ENCODE peak calls at places on chromosome 21, in seven cellular contexts. One of them, this sample, is unnamed.

GRCh38 chr21:15370576-15370975 is 305.8 kb upstream of the NRIP1 start:
- DNase-seq in CD8-positive, alpha-beta T cell: no peak
- DNase-seq in fibroblast of lung: no peak
- DNase-seq in GM23338: no peak
- DNase-seq in tibial nerve: no peak
- DNase-seq in psoas muscle: no peak
- DNase-seq in ovary: no peak
- DNase-seq in this sample: no peak

GRCh38 chr21:15976807-15977206 is 247.0 kb downstream of the USP25 start:
- DNase-seq in GM23338: peak; percentile 46
- DNase-seq in fibroblast of lung: no peak
- DNase-seq in ovary: no peak
- DNase-seq in CD8-positive, alpha-beta T cell: no peak
- DNase-seq in psoas muscle: no peak
- DNase-seq in tibial nerve: no peak
- DNase-seq in this sample: no peak

GRCh38 chr21:27734146-27734545 is 767.3 kb upstream of the ADAMTS5 start:
- DNase-seq in ovary: no peak
- DNase-seq in CD8-positive, alpha-beta T cell: no peak
- DNase-seq in psoas muscle: no peak
- DNase-seq in tibial nerve: no peak
- DNase-seq in fibroblast of lung: peak; percentile 64
- DNase-seq in GM23338: no peak
- DNase-seq in this sample: no peak

GRCh38 chr21:32424674-32425073 is 12.2 kb downstream of the EVA1C start:
- DNase-seq in psoas muscle: no peak
- DNase-seq in tibial nerve: no peak
- DNase-seq in CD8-positive, alpha-beta T cell: no peak
- DNase-seq in ovary: no peak
- DNase-seq in GM23338: no peak
- DNase-seq in fibroblast of lung: peak; percentile 63
- DNase-seq in this sample: no peak

GRCh38 chr21:28099296-28099695 is 893.4 kb downstream of the LTN1 start:
- DNase-seq in ovary: peak; percentile 50
- DNase-seq in psoas muscle: peak; percentile 32
- DNase-seq in tibial nerve: no peak
- DNase-seq in fibroblast of lung: peak; percentile 23
- DNase-seq in CD8-positive, alpha-beta T cell: no peak
- DNase-seq in GM23338: no peak
- DNase-seq in this sample: no peak

GRCh38 chr21:25572895-25573310 is 34.4 kb downstream of the MRPL39 start:
- DNase-seq in ovary: no peak
- DNase-seq in tibial nerve: no peak
- DNase-seq in fibroblast of lung: peak; percentile 56
- DNase-seq in CD8-positive, alpha-beta T cell: no peak
- DNase-seq in psoas muscle: no peak
- DNase-seq in GM23338: no peak
- DNase-seq in this sample: no peak

GRCh38 chr21:16304189-16304588 is 574.4 kb downstream of the USP25 start:
- DNase-seq in GM23338: no peak
- DNase-seq in CD8-positive, alpha-beta T cell: no peak
- DNase-seq in fibroblast of lung: no peak
- DNase-seq in ovary: no peak
- DNase-seq in tibial nerve: no peak
- DNase-seq in psoas muscle: no peak
- DNase-seq in this sample: no peak

GRCh38 chr21:16913010-16913409 is 599.8 kb upstream of the CXADR start:
- DNase-seq in ovary: no peak
- DNase-seq in tibial nerve: no peak
- DNase-seq in CD8-positive, alpha-beta T cell: no peak
- DNase-seq in psoas muscle: no peak
- DNase-seq in fibroblast of lung: no peak
- DNase-seq in GM23338: peak; percentile 25
- DNase-seq in this sample: no peak

GRCh38 chr21:28587748-28588147 is 404.9 kb downstream of the LTN1 start:
- DNase-seq in CD8-positive, alpha-beta T cell: no peak
- DNase-seq in ovary: no peak
- DNase-seq in GM23338: no peak
- DNase-seq in fibroblast of lung: no peak
- DNase-seq in psoas muscle: no peak
- DNase-seq in tibial nerve: no peak
- DNase-seq in this sample: no peak

GRCh38 chr21:35974801-35975200 is 85.5 kb downstream of the SETD4 start:
- DNase-seq in tibial nerve: no peak
- DNase-seq in GM23338: no peak
- DNase-seq in CD8-positive, alpha-beta T cell: no peak
- DNase-seq in ovary: no peak
- DNase-seq in psoas muscle: no peak
- DNase-seq in fibroblast of lung: peak; percentile 76
- DNase-seq in this sample: no peak

GRCh38 chr21:35738342-35738961 is 321.9 kb downstream of the SETD4 start:
- DNase-seq in tibial nerve: no peak
- DNase-seq in fibroblast of lung: peak; percentile 86
- DNase-seq in CD8-positive, alpha-beta T cell: no peak
- DNase-seq in psoas muscle: no peak
- DNase-seq in GM23338: no peak
- DNase-seq in ovary: peak; percentile 36
- DNase-seq in this sample: no peak

GRCh38 chr21:41715649-41716321 is 51.1 kb downstream of the RIPK4 start:
- DNase-seq in GM23338: peak; percentile 51
- DNase-seq in fibroblast of lung: no peak
- DNase-seq in ovary: no peak
- DNase-seq in tibial nerve: no peak
- DNase-seq in psoas muscle: no peak
- DNase-seq in CD8-positive, alpha-beta T cell: no peak
- DNase-seq in this sample: no peak

GRCh38 chr21:27759091-27759659 is 792.3 kb upstream of the ADAMTS5 start:
- DNase-seq in CD8-positive, alpha-beta T cell: no peak
- DNase-seq in tibial nerve: no peak
- DNase-seq in ovary: no peak
- DNase-seq in GM23338: peak; percentile 54
- DNase-seq in psoas muscle: no peak
- DNase-seq in fibroblast of lung: no peak
- DNase-seq in this sample: no peak

GRCh38 chr21:26834181-26834945 is 10.8 kb downstream of the ADAMTS1 start:
- DNase-seq in psoas muscle: no peak
- DNase-seq in tibial nerve: no peak
- DNase-seq in GM23338: peak; percentile 44
- DNase-seq in fibroblast of lung: no peak
- DNase-seq in ovary: no peak
- DNase-seq in CD8-positive, alpha-beta T cell: no peak
- DNase-seq in this sample: no peak

GRCh38 chr21:41133896-41134522 is 34.0 kb upstream of the BACE2 start:
- DNase-seq in GM23338: peak; percentile 62
- DNase-seq in ovary: no peak
- DNase-seq in CD8-positive, alpha-beta T cell: no peak
- DNase-seq in psoas muscle: no peak
- DNase-seq in tibial nerve: no peak
- DNase-seq in fibroblast of lung: peak; percentile 52
- DNase-seq in this sample: no peak

GRCh38 chr21:31248598-31248997 is 95.5 kb downstream of the TIAM1 start:
- DNase-seq in CD8-positive, alpha-beta T cell: no peak
- DNase-seq in fibroblast of lung: peak; percentile 68
- DNase-seq in tibial nerve: no peak
- DNase-seq in GM23338: no peak
- DNase-seq in ovary: no peak
- DNase-seq in psoas muscle: no peak
- DNase-seq in this sample: no peak

GRCh38 chr21:41684381-41685245 is 82.2 kb downstream of the RIPK4 start:
- DNase-seq in CD8-positive, alpha-beta T cell: no peak
- DNase-seq in GM23338: no peak
- DNase-seq in psoas muscle: no peak
- DNase-seq in fibroblast of lung: peak; percentile 82
- DNase-seq in ovary: peak; percentile 70
- DNase-seq in tibial nerve: no peak
- DNase-seq in this sample: no peak

GRCh38 chr21:46058339-46059145 is 39.4 kb upstream of the COL6A2 start:
- DNase-seq in fibroblast of lung: no peak
- DNase-seq in CD8-positive, alpha-beta T cell: no peak
- DNase-seq in psoas muscle: no peak
- DNase-seq in ovary: peak; percentile 37
- DNase-seq in GM23338: no peak
- DNase-seq in tibial nerve: no peak
- DNase-seq in this sample: peak; percentile 25
- H3K4me1 ChIP-seq in fibroblast of lung: peaks cover 44% of the 10 kb centered on the region
- H3K4me1 ChIP-seq in CD8-positive, alpha-beta T cell: peaks cover 25% of the 10 kb centered on the region
- H3K4me1 ChIP-seq in psoas muscle: no peaks in the 10 kb centered on the region
- H3K4me1 ChIP-seq in ovary: peaks cover 30% of the 10 kb centered on the region
- H3K4me1 ChIP-seq in GM23338: no peaks in the 10 kb centered on the region
- H3K4me1 ChIP-seq in tibial nerve: peaks cover 56% of the 10 kb centered on the region
- H3K4me1 ChIP-seq in this sample: no peaks in the 10 kb centered on the region

DNA sequence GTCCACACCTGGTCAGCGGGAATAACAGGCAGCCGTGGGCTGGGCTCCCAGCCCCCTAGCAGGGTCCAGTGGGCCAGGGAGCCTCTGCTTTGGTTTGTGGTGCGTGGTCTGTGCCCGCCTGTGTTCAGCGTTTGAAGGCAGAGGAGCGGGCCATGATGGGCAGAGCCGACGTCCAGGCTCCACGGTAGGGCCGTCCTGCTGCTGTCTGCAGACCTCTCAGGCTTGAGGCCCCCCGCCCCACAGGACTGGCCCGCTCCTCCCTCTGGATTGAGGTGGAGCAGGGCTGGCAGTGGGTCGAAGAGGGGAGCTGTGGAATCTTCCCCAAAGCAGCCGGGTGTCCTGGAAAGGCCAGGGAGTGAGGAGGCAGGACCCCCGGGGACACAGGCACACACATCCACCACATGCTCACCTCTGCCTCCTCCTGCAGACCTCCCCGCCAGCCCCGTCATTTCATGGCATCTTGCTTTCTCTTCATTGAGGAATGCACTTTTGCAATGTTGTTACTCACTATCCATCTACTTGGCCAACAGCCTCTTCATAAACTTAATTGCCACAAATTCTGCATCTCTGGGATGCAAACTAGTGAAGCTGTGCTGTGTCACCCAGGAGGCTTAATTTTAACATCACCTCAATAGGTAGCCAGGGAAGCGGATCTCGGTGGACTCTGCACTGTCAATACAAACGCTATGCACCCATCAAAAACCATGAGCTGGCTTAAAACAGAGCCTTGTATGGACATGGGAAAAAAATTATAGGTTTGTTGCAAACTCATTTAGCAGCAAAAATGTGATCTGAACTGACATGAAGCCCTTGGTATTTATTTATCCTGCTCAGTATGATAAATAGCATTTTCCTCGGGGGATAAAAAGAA is 85.9 kb downstream of the PDE9A start:
- DNase-seq in ovary: no peak
- DNase-seq in GM23338: no peak
- DNase-seq in psoas muscle: no peak
- DNase-seq in tibial nerve: no peak
- DNase-seq in CD8-positive, alpha-beta T cell: no peak
- DNase-seq in fibroblast of lung: no peak
- DNase-seq in this sample: no peak
- H3K4me1 ChIP-seq in ovary: peaks cover 6% of the 10 kb centered on the region
- H3K4me1 ChIP-seq in GM23338: peaks cover 4% of the 10 kb centered on the region
- H3K4me1 ChIP-seq in psoas muscle: peaks cover 8% of the 10 kb centered on the region
- H3K4me1 ChIP-seq in tibial nerve: peaks cover 49% of the 10 kb centered on the region
- H3K4me1 ChIP-seq in CD8-positive, alpha-beta T cell: peaks cover 41% of the 10 kb centered on the region
- H3K4me1 ChIP-seq in fibroblast of lung: no peaks in the 10 kb centered on the region
- H3K4me1 ChIP-seq in this sample: no peaks in the 10 kb centered on the region

GRCh38 chr21:44510508-44511218 is 29.3 kb downstream of the KRTAP10-1 start:
- DNase-seq in fibroblast of lung: no peak
- DNase-seq in tibial nerve: no peak
- DNase-seq in psoas muscle: peak; percentile 50
- DNase-seq in ovary: peak; percentile 46
- DNase-seq in GM23338: peak; percentile 86
- DNase-seq in CD8-positive, alpha-beta T cell: peak; percentile 89
- DNase-seq in this sample: peak; percentile 83
- H3K4me1 ChIP-seq in fibroblast of lung: no peaks in the 10 kb centered on the region
- H3K4me1 ChIP-seq in tibial nerve: peaks cover 9% of the 10 kb centered on the region
- H3K4me1 ChIP-seq in psoas muscle: no peaks in the 10 kb centered on the region
- H3K4me1 ChIP-seq in ovary: peaks cover 1% of the 10 kb centered on the region
- H3K4me1 ChIP-seq in GM23338: no peaks in the 10 kb centered on the region
- H3K4me1 ChIP-seq in CD8-positive, alpha-beta T cell: peaks cover 11% of the 10 kb centered on the region
- H3K4me1 ChIP-seq in this sample: peaks cover 5% of the 10 kb centered on the region

DNA sequence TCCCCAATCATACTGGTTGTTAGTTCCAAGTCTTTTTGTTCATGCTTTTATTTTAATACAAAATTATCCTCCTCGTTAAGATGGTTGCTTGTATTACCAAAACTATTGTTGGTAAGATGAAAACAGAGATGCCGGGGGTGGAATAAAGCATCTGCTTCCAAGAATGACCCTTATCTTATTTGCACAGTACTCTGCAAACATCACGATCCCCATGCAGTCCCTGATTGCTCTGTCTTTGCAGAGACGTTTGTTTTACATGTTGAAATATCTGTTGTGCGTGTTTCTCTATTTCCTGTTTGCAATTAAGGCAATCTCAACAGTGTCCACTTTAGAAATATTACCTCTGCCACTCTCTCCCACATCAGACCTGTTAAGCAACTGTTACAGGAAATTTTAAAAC is 141.3 kb upstream of the NCAM2 start:
- DNase-seq in GM23338: no peak
- DNase-seq in tibial nerve: no peak
- DNase-seq in fibroblast of lung: no peak
- DNase-seq in CD8-positive, alpha-beta T cell: no peak
- DNase-seq in ovary: no peak
- DNase-seq in psoas muscle: no peak
- DNase-seq in this sample: no peak
- H3K4me1 ChIP-seq in GM23338: peaks cover 4% of the 10 kb centered on the region
- H3K4me1 ChIP-seq in tibial nerve: no peaks in the 10 kb centered on the region
- H3K4me1 ChIP-seq in fibroblast of lung: no peaks in the 10 kb centered on the region
- H3K4me1 ChIP-seq in CD8-positive, alpha-beta T cell: no peaks in the 10 kb centered on the region
- H3K4me1 ChIP-seq in ovary: no peaks in the 10 kb centered on the region
- H3K4me1 ChIP-seq in psoas muscle: no peaks in the 10 kb centered on the region
- H3K4me1 ChIP-seq in this sample: no peaks in the 10 kb centered on the region

DNA sequence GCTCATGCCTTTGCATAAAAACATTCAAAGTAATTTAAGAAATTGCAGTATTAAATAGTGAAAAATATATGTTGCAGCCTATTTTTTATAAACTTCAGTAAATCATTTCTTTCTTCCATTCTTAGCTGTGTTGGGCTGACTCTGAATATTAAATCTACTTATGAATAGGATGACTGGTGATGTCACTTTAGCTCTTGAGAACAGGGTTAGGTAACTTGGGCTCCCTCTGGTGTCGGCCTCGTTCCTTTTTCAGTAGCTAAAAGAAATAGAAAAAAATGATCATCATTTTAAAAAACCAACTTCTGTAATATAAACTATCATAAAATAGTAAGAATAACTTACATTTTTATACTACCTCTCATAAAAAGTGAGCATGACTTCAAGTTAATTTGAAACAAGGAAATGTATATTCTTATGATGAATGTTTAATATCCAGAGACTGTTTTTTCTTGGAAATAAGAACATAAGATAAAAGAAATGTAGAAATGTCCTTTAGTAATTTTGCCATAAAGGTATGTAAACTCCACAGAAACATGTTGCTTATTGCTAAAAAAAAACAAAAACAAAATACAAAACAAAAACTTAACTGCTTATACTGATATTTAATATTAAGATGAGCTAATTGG is 26.8 kb upstream of the NCAM2 start:
- DNase-seq in ovary: no peak
- DNase-seq in GM23338: peak; percentile 84
- DNase-seq in psoas muscle: no peak
- DNase-seq in CD8-positive, alpha-beta T cell: no peak
- DNase-seq in fibroblast of lung: peak; percentile 56
- DNase-seq in tibial nerve: peak; percentile 56
- DNase-seq in this sample: no peak
- H3K4me1 ChIP-seq in ovary: no peaks in the 10 kb centered on the region
- H3K4me1 ChIP-seq in GM23338: no peaks in the 10 kb centered on the region
- H3K4me1 ChIP-seq in psoas muscle: no peaks in the 10 kb centered on the region
- H3K4me1 ChIP-seq in CD8-positive, alpha-beta T cell: no peaks in the 10 kb centered on the region
- H3K4me1 ChIP-seq in fibroblast of lung: no peaks in the 10 kb centered on the region
- H3K4me1 ChIP-seq in tibial nerve: peaks cover 4% of the 10 kb centered on the region
- H3K4me1 ChIP-seq in this sample: no peaks in the 10 kb centered on the region

This sample was measured in Peyer's patch.